ENCODE peak calls at places on chromosomes 6 and 20, in six cellular contexts. R is GM23248, K is hepatocyte, Y is PC-9, P is H9, D is fibroblast of lung. M is an unnamed sample. For H3K27me3, the result is how much of the 10 kb centered on the place peaks cover.

GRCh38 chr6:16399198-16399597 is 160.8 kb downstream of the GMPR start:
- DNase-seq in R (no peak), P (no peak), K (no peak), D (peak), Y (no peak), M (no peak)

GRCh38 chr6:112311950-112312547 is 35.1 kb upstream of the RFPL4B start:
- DNase-seq in K (peak), Y (no peak), P (no peak), D (no peak), R (peak), M (peak)

GRCh38 chr20:931401-931800 is 15.3 kb upstream of the ANGPT4 start:
- DNase-seq in P (no peak), R (no peak), K (no peak), D (no peak), Y (no peak), M (peak)

GRCh38 chr6:134145786-134146185 is 93.4 kb upstream of the SLC2A12 start:
- DNase-seq in K (no peak), D (peak), R (peak), Y (no peak), P (no peak), M (peak)

GRCh38 chr6:125884656-125885055 is 71.9 kb upstream of the HINT3 start:
- DNase-seq in K (no peak), R (no peak), Y (no peak), P (no peak), D (no peak), M (no peak)

GRCh38 chr6:125631165-125631564 is 118.3 kb upstream of the HEY2 start:
- DNase-seq in D (no peak), Y (no peak), P (no peak), K (no peak), R (no peak), M (no peak)

GRCh38 chr6:3732345-3733141 is 19.0 kb downstream of the PXDC1 start:
- DNase-seq in P (peak), R (peak), K (peak), D (peak), Y (peak), M (peak)

GRCh38 chr6:149867876-149868640 is 3.9 kb upstream of the LRP11 start:
- DNase-seq in P (peak), Y (no peak), D (no peak), R (peak), K (no peak), M (peak)

GRCh38 chr6:38867726-38868125 is 152.6 kb downstream of the DNAH8 start:
- DNase-seq in K (no peak), R (no peak), P (no peak), D (no peak), Y (no peak), M (no peak)

GRCh38 chr6:40343887-40344565 is 243.1 kb downstream of the LRFN2 start:
- DNase-seq in P (peak), R (no peak), Y (no peak), K (no peak), D (no peak), M (peak)

GRCh38 chr6:149266659-149267058 is 50.9 kb upstream of the TAB2 start:
- DNase-seq in K (no peak), P (no peak), R (no peak), Y (no peak), D (no peak), M (no peak)

GRCh38 chr6:42808492-42809483 is 26.9 kb downstream of the BICRAL start:
- DNase-seq in R (peak), Y (no peak), K (no peak), D (no peak), P (no peak), M (no peak)

GRCh38 chr20:58810116-58810878 is 40.4 kb downstream of the GNAS-AS1 start:
- DNase-seq in D (peak), P (no peak), K (no peak), R (peak), Y (no peak), M (no peak)

GRCh38 chr6:11727356-11727755 is 51.2 kb downstream of the ADTRP start:
- DNase-seq in P (no peak), R (no peak), Y (no peak), D (no peak), K (no peak), M (no peak)

GRCh38 chr6:134619789-134620188 is 301.9 kb upstream of the SGK1 start:
- DNase-seq in R (peak), D (peak), K (no peak), P (no peak), Y (no peak), M (no peak)

GRCh38 chr6:26223213-26223612 is 136.0 kb downstream of the HFE start:
- DNase-seq in Y (no peak), K (no peak), P (no peak), R (peak), D (peak), M (no peak)

GRCh38 chr6:115706324-115706723 is 354.4 kb downstream of the FRK start:
- DNase-seq in K (peak), D (no peak), R (no peak), Y (no peak), P (no peak), M (no peak)

GRCh38 chr6:98672681-98673475 is 161.5 kb upstream of the POU3F2 start:
- DNase-seq in R (no peak), K (no peak), Y (no peak), P (no peak), D (peak), M (no peak)

GRCh38 chr6:71527831-71528377 is 239.3 kb downstream of the OGFRL1 start:
- DNase-seq in Y (no peak), D (no peak), R (no peak), K (no peak), P (no peak), M (no peak)

GRCh38 chr6:50840112-50840813 is 21.6 kb downstream of the TFAP2B start:
- DNase-seq in R (no peak), P (peak), D (no peak), K (no peak), Y (no peak), M (no peak)

GRCh38 chr6:18148304-18149025 is 6.4 kb downstream of the TPMT start:
- DNase-seq in D (peak), K (peak), P (no peak), Y (peak), R (peak), M (no peak)

GRCh38 chr6:5851261-5851757 is 155.4 kb downstream of the NRN1 start:
- DNase-seq in D (peak), K (peak), Y (peak), P (peak), R (peak), M (peak)

GRCh38 chr20:58179432-58180099 is 48.9 kb downstream of the ANKRD60 start:
- DNase-seq in K (peak), D (peak), P (peak), Y (peak), R (peak), M (peak)

GRCh38 chr6:26362093-26362835 is 2.7 kb upstream of the BTN3A2 start:
- DNase-seq in K (no peak), P (no peak), R (no peak), D (no peak), Y (no peak), M (no peak)

GRCh38 chr6:57190140-57190539 is 18.0 kb downstream of the BAG2 start:
- DNase-seq in P (no peak), R (peak), K (peak), D (peak), Y (no peak), M (no peak)

GRCh38 chr6:158645064-158646022 is 800 bp upstream of the DYNLT1 start:
- DNase-seq in D (no peak), K (no peak), P (no peak), R (no peak), Y (no peak), M (no peak)

GRCh38 chr6:136719280-136720044 is 72.8 kb downstream of the MAP3K5 start:
- DNase-seq in D (no peak), P (no peak), Y (no peak), R (peak), K (no peak), M (peak)

GRCh38 chr6:151389640-151390275 is 1.6 kb downstream of the ZBTB2 start:
- DNase-seq in Y (no peak), D (peak), R (peak), K (peak), P (peak), M (peak)

GRCh38 chr6:87151786-87152527 is 3.4 kb upstream of the ZNF292 start:
- DNase-seq in K (peak), P (peak), Y (peak), R (peak), D (peak), M (peak)

GRCh38 chr6:155628315-155628714 is 172.7 kb upstream of the NOX3 start:
- DNase-seq in P (no peak), Y (no peak), K (no peak), D (no peak), R (no peak), M (no peak)

GRCh38 chr6:166957087-166957804 is 896 bp upstream of the RNASET2 start:
- DNase-seq in Y (peak), D (no peak), P (peak), K (peak), R (peak), M (peak)

GRCh38 chr6:73519943-73520687 is 717 bp downstream of the EEF1A1 start:
- DNase-seq in K (peak), D (peak), P (peak), Y (peak), R (peak), M (peak)

GRCh38 chr6:75437451-75438185 is 56.0 kb downstream of the FILIP1 start:
- DNase-seq in Y (no peak), K (no peak), P (no peak), R (peak), D (peak), M (no peak)

GRCh38 chr6:41072836-41073202 is at the start of gene NFYA:
- DNase-seq in R (no peak), P (peak), K (no peak), Y (no peak), D (no peak), M (peak)

GRCh38 chr20:54668271-54669053 is 193.1 kb downstream of the DOK5 start:
- DNase-seq in P (peak), R (peak), D (peak), Y (no peak), K (peak), M (peak)

GRCh38 chr20:63126876-63127699 is 88.8 kb downstream of the YTHDF1 start:
- DNase-seq in R (no peak), P (no peak), K (no peak), Y (no peak), D (no peak), M (no peak)
- H3K27me3 ChIP-seq in R (half or more), P (under half), K (under half), Y (half or more), D (under half), M (under half)

GRCh38 chr6:78936515-78936914 is 69.2 kb downstream of the IRAK1BP1 start:
- DNase-seq in D (no peak), P (no peak), R (no peak), K (no peak), Y (no peak), M (no peak)

GRCh38 chr6:78935561-78935960 is 68.2 kb downstream of the IRAK1BP1 start:
- DNase-seq in P (no peak), R (no peak), K (no peak), Y (no peak), D (no peak), M (no peak)
- H3K4me2 ChIP-seq in P (no peak), R (no peak), K (no peak), Y (no peak), D (no peak), M (no peak)

GRCh38 chr20:26347396-26347795 is 650.7 kb upstream of the ZNF337 start:
- DNase-seq in D (no peak), P (no peak), Y (no peak), K (no peak), R (no peak), M (no peak)
- H3K27me3 ChIP-seq in D (under half), P (under half), Y (under half), K (under half), R (under half), M (under half)

DNA sequence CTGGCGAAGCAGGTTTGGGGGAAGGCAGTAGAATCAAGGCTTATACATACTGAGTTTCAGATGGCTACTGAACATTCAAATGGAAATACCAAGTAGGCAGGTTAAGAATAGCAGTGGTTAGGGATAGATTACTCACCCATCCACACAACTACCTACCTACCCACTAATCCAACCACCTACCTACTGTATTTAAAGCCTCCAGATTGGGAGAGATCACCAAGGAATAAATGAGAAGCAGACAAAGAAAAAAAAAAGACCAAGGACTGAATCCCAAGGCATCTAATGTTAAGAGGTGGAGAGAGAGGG is 68.3 kb upstream of the SMIM29 start:
- DNase-seq in P (no peak), D (no peak), R (no peak), Y (no peak), K (no peak), M (no peak)
- H3K4me2 ChIP-seq in P (no peak), D (no peak), R (no peak), Y (no peak), K (no peak), M (no peak)

GRCh38 chr6:123448306-123448884 is 188.4 kb downstream of the TRDN start:
- DNase-seq in K (no peak), Y (peak), D (no peak), P (no peak), R (no peak), M (no peak)
- H3K27me3 ChIP-seq in K (under half), Y (under half), D (under half), P (under half), R (under half), M (under half)

DNA sequence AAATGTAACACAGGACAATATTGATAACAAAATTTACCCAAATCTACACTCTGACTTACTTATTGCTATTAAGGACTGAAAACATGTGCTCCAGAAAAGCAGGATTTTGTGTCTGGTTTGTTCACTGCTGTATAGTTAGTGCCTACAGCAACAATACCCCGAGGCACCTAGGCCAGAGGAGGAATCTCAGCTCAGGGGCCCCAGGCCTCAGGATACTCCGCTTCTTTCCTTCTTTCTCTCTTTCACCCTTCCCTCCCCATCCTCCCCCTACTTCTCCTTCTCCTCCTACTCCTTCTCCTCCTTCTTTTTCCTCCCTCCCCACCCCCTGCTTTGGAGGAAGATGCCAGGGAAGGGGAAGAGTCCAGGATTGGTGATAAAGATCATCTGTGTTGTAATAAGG is 985 bp upstream of the VNN2 start:
- DNase-seq in P (no peak), K (no peak), D (no peak), R (no peak), Y (no peak), M (no peak)
- H3K4me2 ChIP-seq in P (no peak), K (no peak), D (no peak), R (no peak), Y (no peak), M (no peak)

GRCh38 chr6:37024665-37025337 is 19.3 kb downstream of the FGD2 start:
- DNase-seq in P (no peak), D (peak), K (no peak), Y (peak), R (peak), M (no peak)
- H3K27me3 ChIP-seq in P (under half), D (under half), K (under half), Y (under half), R (under half), M (under half)

GRCh38 chr6:131955192-131955591 is 4.0 kb upstream of the CCN2 start:
- DNase-seq in R (no peak), P (no peak), D (no peak), K (no peak), Y (no peak), M (no peak)

GRCh38 chr6:131955876-131956275 is 4.7 kb upstream of the CCN2 start:
- DNase-seq in P (peak), K (no peak), Y (no peak), D (no peak), R (no peak), M (no peak)

GRCh38 chr6:131954099-131954774 is 3.1 kb upstream of the CCN2 start:
- DNase-seq in Y (no peak), P (no peak), D (peak), R (peak), K (no peak), M (no peak)

GRCh38 chr6:131952886-131953509 is 1.8 kb upstream of the CCN2 start:
- DNase-seq in P (peak), Y (no peak), D (no peak), R (no peak), K (no peak), M (no peak)

DNA sequence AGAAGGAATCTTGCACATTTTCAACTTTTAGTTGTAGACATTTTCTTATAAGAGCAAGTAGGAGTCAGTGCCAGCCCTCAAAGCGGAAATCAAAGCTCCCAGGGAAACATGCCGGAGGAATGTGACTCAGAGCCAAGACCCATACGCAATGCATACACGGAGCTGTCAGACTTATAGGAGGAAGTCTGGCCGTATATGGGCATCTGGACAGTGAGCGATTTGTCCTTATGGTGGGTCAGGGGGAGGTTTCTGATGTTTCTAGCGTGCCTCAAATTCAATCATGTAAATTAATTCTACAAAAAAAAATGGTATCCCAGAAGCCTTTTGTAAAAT is 3.6 kb upstream of the CCN2 start:
- DNase-seq in P (no peak), K (peak), Y (peak), D (peak), R (peak), M (no peak)
- H3K4me2 ChIP-seq in P (no peak), K (peak), Y (no peak), D (peak), R (no peak), M (no peak)

DNA sequence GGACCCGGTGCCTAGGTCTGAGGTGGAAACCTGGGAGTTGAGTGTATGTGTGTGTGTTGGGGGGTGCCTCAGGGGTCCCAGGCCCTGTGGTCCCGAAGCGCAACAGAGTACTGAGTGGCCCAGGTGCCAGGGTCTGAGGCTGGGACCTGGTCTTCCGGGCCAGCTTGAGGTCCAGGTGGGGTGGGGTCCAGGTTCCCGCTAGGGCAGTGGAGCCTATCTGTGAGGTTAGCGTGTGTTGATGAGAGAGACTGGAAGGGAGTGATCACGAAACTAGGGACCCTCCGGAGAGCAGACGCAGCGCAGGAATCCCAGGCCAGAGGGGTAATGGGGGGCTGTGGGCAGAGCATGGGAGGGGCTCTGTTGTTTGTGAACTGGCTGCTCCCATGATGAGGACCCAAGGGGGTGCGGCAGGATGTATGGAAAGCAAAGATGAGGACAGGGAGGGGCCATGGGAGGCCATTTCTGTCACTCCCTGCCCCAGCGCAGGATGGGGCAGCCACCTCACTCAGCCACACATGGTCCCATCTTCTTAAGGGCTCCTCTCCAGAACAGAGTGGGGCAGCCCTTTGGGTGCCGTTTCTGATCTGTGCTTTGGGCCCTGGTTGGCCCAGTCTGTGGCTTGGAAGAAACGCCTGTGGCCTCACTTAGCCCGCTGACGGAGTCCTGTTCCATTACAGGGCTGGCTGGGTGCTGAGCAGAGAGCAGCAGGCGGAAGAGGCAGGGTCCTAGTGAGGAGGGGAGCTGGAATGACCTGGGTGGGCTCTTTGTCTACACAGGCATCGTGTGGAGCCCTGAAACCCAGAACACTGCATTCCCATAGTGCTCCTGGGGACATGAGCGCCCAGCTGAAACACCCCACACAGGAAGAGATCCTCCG is 872 bp downstream of the HSPA12B start:
- DNase-seq in K (no peak), R (no peak), Y (no peak), P (no peak), D (no peak), M (no peak)
- H3K27me3 ChIP-seq in K (under half), R (under half), Y (under half), P (under half), D (under half), M (under half)

DNA sequence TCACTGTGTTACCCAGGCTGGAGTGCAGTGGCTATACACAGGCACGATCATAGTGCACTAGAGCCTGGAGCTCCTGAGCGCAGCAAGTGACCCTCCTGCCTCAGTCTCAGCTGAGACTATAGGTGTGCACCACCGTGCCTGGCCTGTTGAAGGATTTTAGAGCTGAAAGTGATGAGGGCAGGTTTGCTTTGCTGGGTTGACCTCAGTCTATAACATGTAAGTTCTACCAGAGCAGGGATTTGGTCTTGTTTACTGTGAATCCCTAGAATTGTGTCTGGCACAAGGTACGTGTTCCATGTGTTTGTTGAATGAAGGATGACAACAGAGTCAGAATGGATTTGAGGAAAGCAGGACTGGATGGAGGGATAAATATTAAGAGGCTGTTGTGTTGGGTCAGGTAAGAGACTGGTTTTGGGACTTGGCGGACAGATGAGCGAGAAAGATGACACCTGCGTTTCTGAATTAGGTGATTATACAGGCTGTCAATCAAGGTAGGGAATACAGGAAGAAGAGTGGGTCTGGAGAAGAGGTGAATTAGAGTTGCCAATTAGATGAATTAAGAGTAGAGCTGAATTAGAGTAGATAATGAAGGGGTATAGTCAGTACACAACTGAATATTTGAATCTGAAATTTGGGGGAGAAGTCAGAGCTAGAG is 6.5 kb downstream of the ASXL1 start:
- DNase-seq in D (no peak), K (no peak), P (no peak), R (no peak), Y (no peak), M (no peak)
- H3K4me2 ChIP-seq in D (no peak), K (no peak), P (no peak), R (no peak), Y (no peak), M (no peak)

M was measured in neural progenitor cell.